ENCODE peak calls at places on chromosome 4, in ten cellular contexts. Q is RWPE2, M is breast epithelium, I is mesenchymal stem cell, E is IMR-90, N is mammary epithelial cell, D is upper lobe of right lung, Y is psoas muscle, W is ovary, F is GM12878. X is an unnamed sample.

GRCh38 chr4:7699825-7700224 is 239.8 kb downstream of the AFAP1 start:
- DNase-seq in Q (no peak), M (no peak), I (no peak), E (no peak), N (no peak), D (no peak), Y (no peak), W (no peak), F (no peak), X (no peak)

GRCh38 chr4:106583567-106583966 is 215.0 kb upstream of the GIMD1 start:
- DNase-seq in Q (no peak), M (no peak), I (peak; percentile 80), E (peak; percentile 94), N (peak; percentile 97), D (no peak), Y (no peak), W (no peak), F (no peak), X (no peak)

GRCh38 chr4:184801781-184802180 is 24.0 kb downstream of the ACSL1 start:
- DNase-seq in Q (no peak), M (no peak), I (no peak), E (peak; percentile 42), N (peak; percentile 88), D (no peak), Y (no peak), W (no peak), F (no peak), X (no peak)

GRCh38 chr4:15479089-15479912 is 9.6 kb downstream of the CC2D2A start:
- DNase-seq in Q (no peak), M (peak; percentile 25), I (peak; percentile 91), E (peak; percentile 89), N (peak; percentile 76), D (peak; percentile 72), Y (no peak), W (peak; percentile 67), F (no peak), X (peak; percentile 68)

GRCh38 chr4:151651496-151651895 is 109.3 kb downstream of the GATB start:
- DNase-seq in Q (no peak), M (no peak), I (no peak), E (no peak), N (no peak), D (no peak), Y (no peak), W (no peak), F (no peak), X (no peak)

GRCh38 chr4:122232633-122233032 is 80.5 kb downstream of the BLTP1 start:
- DNase-seq in Q (no peak), M (no peak), I (no peak), E (no peak), N (no peak), D (no peak), Y (no peak), W (no peak), F (no peak), X (no peak)

GRCh38 chr4:124481123-124481522 is 231.4 kb downstream of the ANKRD50 start:
- DNase-seq in Q (no peak), M (no peak), I (no peak), E (no peak), N (no peak), D (no peak), Y (no peak), W (no peak), F (no peak), X (no peak)

GRCh38 chr4:10032625-10033024 is 11.3 kb upstream of the SLC2A9 start:
- DNase-seq in Q (no peak), M (peak; percentile 68), I (no peak), E (peak; percentile 75), N (peak; percentile 92), D (no peak), Y (no peak), W (no peak), F (no peak), X (no peak)

DNA sequence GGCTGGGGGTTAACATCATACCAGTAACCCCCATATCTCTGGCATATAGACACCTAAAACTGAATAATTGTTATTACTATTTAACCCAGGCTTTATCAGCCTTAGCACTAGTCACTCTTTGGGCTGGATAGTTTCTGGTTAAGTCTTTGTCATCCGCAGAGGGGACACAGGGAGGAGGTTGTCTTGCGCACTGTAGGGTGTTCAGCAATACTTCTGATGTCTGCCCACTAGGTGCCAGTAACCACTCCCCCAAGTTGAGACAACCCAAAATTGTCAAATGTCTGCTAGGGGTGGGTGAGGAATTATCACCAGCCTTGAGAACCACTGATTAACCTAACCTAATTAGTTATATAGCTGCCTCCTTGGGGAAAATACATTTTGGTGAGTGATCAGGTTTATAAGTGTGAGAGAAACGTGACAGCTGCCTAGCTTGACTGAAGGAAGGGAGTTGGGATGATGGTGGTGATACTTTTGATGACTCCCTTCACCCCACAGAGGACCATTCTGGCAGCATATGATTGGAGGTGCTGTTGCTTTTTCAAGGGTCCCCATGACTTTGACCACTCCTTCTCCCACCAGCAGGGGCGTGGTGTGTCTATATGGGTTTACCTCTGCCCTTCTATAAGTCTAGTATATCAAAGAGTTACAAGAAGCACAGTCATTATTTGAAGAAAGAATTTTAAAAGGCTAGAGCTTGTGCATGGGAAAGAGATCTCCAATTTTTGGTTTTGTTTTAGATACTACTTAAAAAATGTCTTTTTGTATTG is 140.9 kb downstream of the STIM2 start:
- DNase-seq in Q (no peak), M (no peak), I (no peak), E (no peak), N (no peak), D (no peak), Y (no peak), W (no peak), F (no peak), X (no peak)
- H3K27ac ChIP-seq in Q (no peak overlapping the region), M (no peak overlapping the region), I (no peak overlapping the region), E (no peak overlapping the region), N (no peak overlapping the region), D (no peak overlapping the region), Y (no peak overlapping the region), W (no peak overlapping the region), F (no peak overlapping the region), X (no peak overlapping the region)

GRCh38 chr4:77043507-77044131 is 32.2 kb downstream of the CCNI start:
- DNase-seq in Q (no peak), M (no peak), I (peak; percentile 37), E (peak; percentile 42), N (no peak), D (no peak), Y (no peak), W (no peak), F (no peak), X (no peak)

GRCh38 chr4:77040265-77040664 is 35.5 kb downstream of the CCNI start:
- DNase-seq in Q (no peak), M (no peak), I (peak; percentile 65), E (peak; percentile 85), N (peak; percentile 60), D (no peak), Y (no peak), W (no peak), F (no peak), X (no peak)

GRCh38 chr4:77044458-77045124 is 31.2 kb downstream of the CCNI start:
- DNase-seq in Q (no peak), M (no peak), I (peak; percentile 62), E (peak; percentile 80), N (peak; percentile 39), D (no peak), Y (no peak), W (no peak), F (peak; percentile 8), X (no peak)

GRCh38 chr4:77037736-77038135 is 38.1 kb downstream of the CCNI start:
- DNase-seq in Q (no peak), M (no peak), I (peak; percentile 33), E (peak; percentile 56), N (no peak), D (no peak), Y (no peak), W (no peak), F (no peak), X (no peak)

GRCh38 chr4:77040856-77041576 is 34.8 kb downstream of the CCNI start:
- DNase-seq in Q (no peak), M (no peak), I (peak; percentile 47), E (peak; percentile 57), N (no peak), D (no peak), Y (no peak), W (no peak), F (no peak), X (no peak)
- H3K36me3 ChIP-seq in Q (peaks cover 5% of the 10 kb centered on the region), M (no peaks in the 10 kb centered on the region), I (peaks cover 31% of the 10 kb centered on the region), E (peaks cover 16% of the 10 kb centered on the region), N (peaks cover 6% of the 10 kb centered on the region), D (peaks cover 6% of the 10 kb centered on the region), Y (no peaks in the 10 kb centered on the region), W (no peaks in the 10 kb centered on the region), F (no peaks in the 10 kb centered on the region), X (peaks cover 8% of the 10 kb centered on the region)

DNA sequence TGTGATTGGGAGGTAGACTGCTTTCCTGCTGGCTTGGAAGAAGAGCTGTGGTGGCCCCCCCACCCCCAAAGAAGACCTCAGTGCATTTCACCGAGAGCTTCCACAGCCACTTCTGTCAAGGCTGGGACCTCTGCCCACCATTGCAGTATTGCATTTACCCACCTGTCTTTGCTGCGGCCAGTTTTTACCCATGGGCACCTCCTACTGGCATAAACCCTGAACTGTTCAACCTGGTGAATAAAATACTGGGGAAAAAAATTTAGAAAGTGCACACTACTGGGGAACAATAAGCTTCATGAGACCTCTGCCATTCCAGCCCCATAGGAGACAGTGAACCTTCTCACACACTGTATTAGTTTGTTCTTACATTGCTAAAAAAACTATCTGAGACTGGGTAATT is 40.3 kb downstream of the ARFIP1 start:
- DNase-seq in Q (no peak), M (no peak), I (no peak), E (no peak), N (no peak), D (no peak), Y (no peak), W (no peak), F (no peak), X (no peak)
- H3K9me3 ChIP-seq in Q (no peaks in the 10 kb centered on the region), M (no peaks in the 10 kb centered on the region), I (peaks cover 1% of the 10 kb centered on the region), E (no peaks in the 10 kb centered on the region), N (no peaks in the 10 kb centered on the region), D (no peaks in the 10 kb centered on the region), Y (no peaks in the 10 kb centered on the region), W (no peaks in the 10 kb centered on the region), F (peaks cover 2% of the 10 kb centered on the region), X (no peaks in the 10 kb centered on the region)

GRCh38 chr4:165328708-165329107 is 1.2 kb downstream of the MSMO1 start:
- DNase-seq in Q (no peak), M (no peak), I (no peak), E (no peak), N (no peak), D (no peak), Y (no peak), W (no peak), F (no peak), X (no peak)

GRCh38 chr4:165326831-165327210 is 648 bp upstream of the MSMO1 start:
- DNase-seq in Q (no peak), M (no peak), I (no peak), E (peak; percentile 9), N (peak; percentile 50), D (no peak), Y (peak; percentile 15), W (peak; percentile 58), F (no peak), X (no peak)

GRCh38 chr4:165330071-165330470 is 2.6 kb downstream of the MSMO1 start:
- DNase-seq in Q (no peak), M (no peak), I (no peak), E (no peak), N (no peak), D (no peak), Y (no peak), W (no peak), F (no peak), X (no peak)

GRCh38 chr4:165327211-165328100 is at the start of gene MSMO1:
- DNase-seq in Q (peak; percentile 99), M (peak; percentile 100), I (peak; percentile 99), E (peak; percentile 99), N (peak; percentile 100), D (peak; percentile 100), Y (peak; percentile 99), W (peak; percentile 99), F (peak; percentile 96), X (peak; percentile 100)

DNA sequence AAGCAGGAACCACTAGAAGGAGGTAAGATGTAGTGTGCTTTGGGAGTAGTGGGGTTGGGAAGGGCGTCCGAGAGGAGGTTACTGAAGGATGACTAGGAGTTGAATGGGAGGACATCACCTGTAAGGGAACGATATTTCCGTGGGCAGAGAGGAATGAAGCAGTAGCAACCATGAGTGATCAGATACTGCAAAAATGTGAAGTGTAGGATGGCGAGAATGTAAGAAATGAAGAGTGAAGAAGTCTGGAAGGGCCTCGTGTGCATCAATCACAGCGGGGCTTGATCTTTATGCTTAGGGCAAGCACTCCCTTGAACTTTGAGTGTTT is 594 bp downstream of the MSMO1 start:
- DNase-seq in Q (no peak), M (no peak), I (no peak), E (no peak), N (no peak), D (no peak), Y (no peak), W (no peak), F (no peak), X (no peak)
- H3K27ac ChIP-seq in Q (peak overlapping the region; percentile 95), M (peak overlapping the region; percentile 89), I (peak overlapping the region; percentile 60), E (peak overlapping the region; percentile 17), N (peak overlapping the region; percentile 92), D (peak overlapping the region; percentile 78), Y (no peak overlapping the region), W (peak overlapping the region; percentile 60), F (peak overlapping the region; percentile 70), X (peak overlapping the region; percentile 93)

X was measured in kidney.